ENCODE peak calls at places on chromosomes 6 and 20, in six cellular contexts. V, D, E, K, X and H are unnamed samples.
A peak's percentile ranks its signal among the peaks of the same experiment; 100 is the strongest.

GRCh38 chr20:57167971-57168693 is 98.3 kb downstream of the BMP7 start:
- DNase-seq in X (no peak), K (no peak), E (no peak), D (no peak), V (no peak), H (peak; percentile 46)

GRCh38 chr6:31877125-31877650 is 1.6 kb downstream of the SLC44A4 start:
- DNase-seq in D (no peak), E (no peak), X (no peak), K (no peak), V (no peak), H (no peak)

GRCh38 chr6:72411872-72412708 is 209.8 kb upstream of the KCNQ5 start:
- DNase-seq in D (peak; percentile 53), V (peak; percentile 89), E (peak; percentile 65), K (peak; percentile 83), X (peak; percentile 44), H (peak; percentile 66)

GRCh38 chr20:4243071-4243470 is 227.7 kb upstream of the RNF24 start:
- DNase-seq in V (no peak), K (no peak), D (no peak), E (no peak), X (no peak), H (no peak)

GRCh38 chr6:42690151-42690702 is 32.2 kb downstream of the PRPH2 start:
- DNase-seq in D (no peak), X (no peak), K (no peak), V (no peak), E (no peak), H (no peak)

GRCh38 chr6:126643352-126643751 is 303.4 kb downstream of the CENPW start:
- DNase-seq in D (no peak), X (no peak), V (no peak), E (no peak), K (no peak), H (no peak)

GRCh38 chr6:107730106-107730505 is 94.0 kb downstream of the SCML4 start:
- DNase-seq in V (no peak), X (no peak), K (no peak), E (no peak), D (peak; percentile 35), H (no peak)

GRCh38 chr6:125201961-125202729 is 48.6 kb downstream of the TPD52L1 start:
- DNase-seq in D (no peak), V (peak; percentile 72), E (no peak), K (peak; percentile 28), X (peak; percentile 12), H (peak; percentile 51)

GRCh38 chr6:168104636-168105035 is 25.6 kb upstream of the FRMD1 start:
- DNase-seq in X (no peak), E (no peak), D (no peak), V (no peak), K (no peak), H (no peak)

GRCh38 chr20:20491110-20491783 is 123.3 kb downstream of the INSM1 start:
- DNase-seq in K (no peak), V (no peak), D (no peak), E (no peak), X (no peak), H (no peak)

GRCh38 chr6:7640607-7641577 is 50.9 kb downstream of the SNRNP48 start:
- DNase-seq in K (no peak), V (no peak), X (peak; percentile 63), E (no peak), D (no peak), H (peak; percentile 30)